ENCODE peak calls at places on chromosomes 7 and 10, in nine cellular contexts. A is neural progenitor cell, G is psoas muscle, T is HCT116, P is transverse colon, X is astrocyte of the spinal cord, I is PC-9, E is heart left ventricle, L is AG04450. C is an unnamed sample.

GRCh38 chr7:50855526-50855925 is 72.8 kb upstream of the GRB10 start:
- DNase-seq in L (no peak), I (no peak), A (no peak), G (no peak), X (no peak), E (no peak), P (no peak), T (no peak), C (no peak)

GRCh38 chr10:93872776-93873175 is 21.0 kb upstream of the SLC35G1 start:
- DNase-seq in G (no peak), L (no peak), A (no peak), I (no peak), T (no peak), E (no peak), X (no peak), P (no peak), C (no peak)

GRCh38 chr7:155230169-155230593 is 67.5 kb upstream of the INSIG1 start:
- DNase-seq in G (peak), I (peak), L (peak), A (peak), E (no peak), P (no peak), T (peak), X (peak), C (peak)

GRCh38 chr7:17095001-17095574 is 203.4 kb upstream of the AHR start:
- DNase-seq in L (no peak), T (no peak), P (no peak), E (no peak), X (peak), G (no peak), I (peak), A (no peak), C (peak)

GRCh38 chr7:30304177-30304884 is 19.9 kb downstream of the ZNRF2 start:
- DNase-seq in E (no peak), L (no peak), T (no peak), X (no peak), A (no peak), G (no peak), I (no peak), P (no peak), C (no peak)

GRCh38 chr10:116118851-116119250 is 154.2 kb downstream of the GFRA1 start:
- DNase-seq in P (no peak), I (no peak), T (no peak), E (no peak), G (no peak), A (no peak), L (no peak), X (no peak), C (no peak)

GRCh38 chr10:55274367-55274766 is 473.3 kb upstream of the PCDH15 start:
- DNase-seq in X (no peak), A (no peak), E (no peak), T (no peak), I (no peak), G (no peak), P (no peak), L (no peak), C (no peak)

GRCh38 chr7:1160665-1161010 is 642 bp upstream of the ZFAND2A start:
- DNase-seq in L (no peak), P (peak), A (peak), I (peak), T (no peak), X (no peak), G (peak), E (no peak), C (peak)

GRCh38 chr7:151013728-151014497 is 10.4 kb downstream of the ATG9B start:
- DNase-seq in T (no peak), L (no peak), X (peak), E (peak), A (peak), I (no peak), P (peak), G (peak), C (peak)

GRCh38 chr7:141333459-141333858 is 217.8 kb upstream of the AGK start:
- DNase-seq in G (no peak), L (no peak), E (no peak), T (no peak), I (no peak), X (peak), A (peak), P (no peak), C (no peak)

GRCh38 chr10:132133005-132133404 is 53.7 kb upstream of the DPYSL4 start:
- DNase-seq in P (no peak), T (no peak), L (no peak), A (peak), E (no peak), I (no peak), X (no peak), G (peak), C (no peak)

GRCh38 chr7:94060772-94061171 is 56.6 kb upstream of the BET1 start:
- DNase-seq in G (no peak), A (no peak), E (no peak), L (no peak), T (no peak), P (no peak), X (peak), I (no peak), C (peak)

GRCh38 chr10:90969148-90969547 is 48.3 kb upstream of the ANKRD1 start:
- DNase-seq in L (no peak), T (no peak), I (peak), A (no peak), G (no peak), X (no peak), P (no peak), E (no peak), C (peak)

GRCh38 chr7:117098457-117098856 is 145.2 kb downstream of the ST7 start:
- DNase-seq in P (no peak), A (no peak), E (no peak), X (peak), I (no peak), L (peak), T (no peak), G (no peak), C (peak)

GRCh38 chr7:55965805-55966421 is 1.5 kb downstream of the NIPSNAP2 start:
- DNase-seq in I (no peak), G (peak), P (no peak), E (peak), T (no peak), L (no peak), X (peak), A (no peak), C (peak)

GRCh38 chr10:5073659-5074058 is 20.6 kb upstream of the AKR1C3 start:
- DNase-seq in X (no peak), P (no peak), T (no peak), E (no peak), G (no peak), A (no peak), L (no peak), I (no peak), C (no peak)

GRCh38 chr10:86392723-86393094 is 26.1 kb upstream of the GRID1 start:
- DNase-seq in L (no peak), X (no peak), P (no peak), I (no peak), T (no peak), A (no peak), E (no peak), G (no peak), C (no peak)

GRCh38 chr10:132294196-132294520 is 13.6 kb downstream of the STK32C start:
- DNase-seq in T (no peak), P (no peak), G (no peak), L (no peak), A (no peak), I (no peak), E (no peak), X (no peak), C (no peak)

DNA sequence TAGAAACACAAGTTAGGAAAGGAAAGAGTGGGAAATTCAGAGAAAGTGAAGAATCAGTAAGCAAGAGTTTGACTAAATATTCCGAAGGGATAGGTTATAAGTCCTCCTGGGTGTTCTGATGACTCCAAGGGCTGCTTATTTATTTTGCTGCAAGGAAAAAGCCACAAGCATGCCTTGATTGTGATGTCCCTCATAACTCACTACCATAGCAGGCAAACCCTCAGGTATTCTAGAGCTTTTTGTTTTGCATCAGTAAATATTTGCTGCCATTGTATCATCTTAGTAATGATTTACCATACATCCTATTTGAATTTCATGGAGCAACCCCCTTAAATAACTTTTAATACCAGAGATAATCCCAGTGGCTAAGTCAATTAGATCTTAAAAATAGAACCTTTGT is 688.1 kb downstream of the SUGCT start:
- DNase-seq in P (no peak), E (no peak), X (peak), A (no peak), L (no peak), T (no peak), I (no peak), G (no peak), C (no peak)
- H3K4me3 ChIP-seq in P (no peak), E (no peak), X (no peak), A (no peak), L (no peak), T (no peak), I (no peak), G (no peak), C (no peak)

GRCh38 chr7:19982841-19983835 is 209.7 kb upstream of the TMEM196 start:
- DNase-seq in I (no peak), E (peak), X (peak), G (peak), P (peak), T (peak), A (peak), L (peak), C (peak)
- TF ChIP-seq CTCF in I (peak), E (no peak), X (peak), G (peak), P (peak), T (peak), A (peak), L (peak), C (peak)

DNA sequence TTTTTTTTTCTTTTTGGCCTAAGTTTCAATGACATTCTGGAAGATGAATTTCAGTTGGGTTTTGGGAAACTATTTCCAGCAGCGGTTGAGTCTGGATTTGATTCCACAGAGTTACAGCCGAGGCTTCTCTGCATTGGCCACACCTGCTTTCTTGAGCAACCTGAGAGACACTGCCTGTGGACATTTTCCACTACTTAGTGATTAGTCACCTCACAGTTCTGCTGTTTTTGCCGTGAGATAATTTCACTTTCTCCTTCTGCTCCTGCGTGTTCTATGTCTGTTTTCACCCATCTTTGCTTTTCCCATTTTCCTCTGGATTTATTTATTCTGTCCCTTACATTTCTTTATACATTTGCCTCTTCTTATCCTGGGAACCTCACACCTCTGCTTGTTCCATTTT is 243.0 kb downstream of the BICC1 start:
- DNase-seq in P (peak), E (no peak), L (peak), G (peak), T (no peak), A (no peak), I (no peak), X (peak), C (peak)
- H3K4me3 ChIP-seq in P (no peak), E (no peak), L (peak), G (peak), T (no peak), A (no peak), I (peak), X (peak), C (peak)

DNA sequence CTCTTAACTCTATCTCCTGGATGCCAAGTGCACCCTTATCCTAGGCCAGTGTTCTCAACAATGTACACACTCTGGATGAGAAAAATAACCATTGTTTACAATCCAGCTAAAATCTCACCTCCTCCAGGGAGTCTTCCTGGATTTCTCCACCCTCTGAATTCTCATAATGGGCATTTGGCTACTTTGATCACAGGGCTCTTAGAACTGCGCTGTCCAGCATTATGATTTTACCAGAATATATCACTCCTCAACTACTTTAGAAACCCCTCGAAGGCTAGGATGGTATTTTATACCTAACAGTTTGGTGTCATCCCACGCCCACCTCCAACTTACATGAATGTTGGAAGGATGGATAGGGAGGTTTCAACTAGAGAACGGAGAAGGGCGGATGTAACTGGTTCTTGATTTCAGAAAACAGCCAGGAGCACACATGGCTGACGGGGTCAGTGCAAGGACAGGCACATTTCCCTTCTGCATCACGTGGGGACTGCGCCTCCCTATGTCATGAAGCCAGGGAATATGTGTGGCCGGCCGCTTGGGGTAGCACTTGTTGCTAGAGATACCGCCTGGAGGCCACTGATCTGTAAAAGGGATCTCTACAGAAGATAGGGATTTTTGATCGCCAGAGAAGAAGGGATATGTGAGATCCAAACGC is 1.2 kb upstream of the ATP6V0E2 start:
- DNase-seq in I (peak), L (no peak), G (peak), E (peak), T (no peak), A (peak), P (peak), X (peak), C (peak)
- TF ChIP-seq CTCF in I (no peak), L (peak), G (peak), E (peak), T (no peak), A (peak), P (peak), X (peak), C (peak)

DNA sequence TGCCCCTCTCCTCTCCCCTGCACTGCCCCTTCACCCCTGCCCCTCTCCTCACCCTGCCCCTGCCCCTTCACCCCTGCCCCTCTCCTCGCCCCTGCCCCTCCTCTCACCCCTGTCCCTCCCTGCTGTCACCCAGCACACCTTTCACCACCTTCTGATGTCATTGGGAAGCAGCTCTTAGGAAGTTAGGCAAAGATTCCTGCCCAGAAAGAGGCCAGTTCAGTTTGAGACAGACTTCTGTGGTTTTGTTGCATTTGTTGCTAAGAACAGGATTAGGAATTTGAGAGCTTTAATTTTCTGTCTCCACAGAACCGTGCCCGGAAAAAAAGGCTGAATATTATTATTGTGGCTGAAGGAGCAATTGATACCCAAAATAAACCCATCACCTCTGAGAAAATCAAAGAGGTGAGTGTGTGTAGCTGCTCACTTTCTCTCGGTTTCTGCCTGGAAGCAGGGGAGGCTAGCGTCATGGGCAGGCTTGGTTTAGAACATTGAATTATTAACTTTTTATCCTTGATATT is 39.6 kb downstream of the PFKP start:
- DNase-seq in E (no peak), I (no peak), G (no peak), X (no peak), P (no peak), T (no peak), A (no peak), L (peak), C (no peak)
- H3K4me3 ChIP-seq in E (no peak), I (no peak), G (peak), X (no peak), P (no peak), T (no peak), A (no peak), L (no peak), C (no peak)

GRCh38 chr10:43436291-43437140 is at the start of gene ZNF487:
- DNase-seq in X (peak), G (peak), I (peak), A (peak), P (peak), E (peak), L (peak), T (peak), C (peak)
- TF ChIP-seq CTCF in X (peak), G (peak), I (no peak), A (peak), P (peak), E (peak), L (peak), T (no peak), C (no peak)

GRCh38 chr7:128831994-128832879 is 2.0 kb downstream of the FLNC start:
- DNase-seq in L (no peak), P (no peak), X (peak), A (peak), G (peak), T (no peak), I (no peak), E (peak), C (peak)
- H3K4me3 ChIP-seq in L (peak), P (peak), X (peak), A (peak), G (peak), T (peak), I (no peak), E (peak), C (peak)